ENCODE peak calls at places on chromosomes 2 and 18, in eight cellular contexts. M, S, H, U, I, J, B and O are unnamed samples.

GRCh38 chr2:56018202-56018601 is 94.6 kb upstream of the EFEMP1 start:
- DNase-seq in J (no peak), U (no peak), S (no peak), I (no peak), M (no peak), B (no peak), H (no peak), O (no peak)

GRCh38 chr2:124024491-124025348 is at the start of gene CNTNAP5:
- DNase-seq in M (no peak), B (peak; percentile 38), U (no peak), I (peak; percentile 46), J (peak; percentile 38), S (peak; percentile 40), H (peak; percentile 80), O (no peak)

GRCh38 chr2:28325567-28326468 is 66.8 kb upstream of the FOSL2 start:
- DNase-seq in S (no peak), I (no peak), U (no peak), H (no peak), M (peak; percentile 65), B (no peak), J (no peak), O (no peak)

GRCh38 chr2:48471048-48471474 is 58.9 kb upstream of the STON1 start:
- DNase-seq in B (no peak), J (peak; percentile 25), S (peak; percentile 26), M (peak; percentile 45), I (no peak), U (peak; percentile 22), H (no peak), O (no peak)

GRCh38 chr2:84904151-84904550 is 1.3 kb upstream of the TMSB10 start:
- DNase-seq in J (no peak), M (no peak), S (no peak), H (no peak), I (no peak), U (no peak), B (no peak), O (no peak)

GRCh38 chr2:8438996-8439395 is 242.9 kb upstream of the ID2 start:
- DNase-seq in J (peak; percentile 40), H (no peak), S (no peak), I (peak; percentile 48), M (no peak), U (no peak), B (no peak), O (no peak)

GRCh38 chr2:65869286-65869685 is 436.9 kb upstream of the SPRED2 start:
- DNase-seq in M (no peak), U (no peak), B (no peak), S (no peak), I (no peak), H (no peak), J (no peak), O (no peak)

GRCh38 chr2:118969025-118969733 is 27.2 kb downstream of the MARCO start:
- DNase-seq in M (no peak), B (no peak), U (no peak), J (no peak), H (no peak), I (no peak), S (no peak), O (no peak)

GRCh38 chr2:79437416-79438281 is 75.2 kb upstream of the CTNNA2 start:
- DNase-seq in J (no peak), H (no peak), U (no peak), I (no peak), S (no peak), B (no peak), M (no peak), O (no peak)

GRCh38 chr2:157627594-157628281 is 926 bp downstream of the ACVR1C start:
- DNase-seq in M (no peak), J (no peak), H (no peak), S (no peak), I (peak; percentile 49), B (no peak), U (peak; percentile 51), O (peak; percentile 13)

GRCh38 chr2:215435809-215436704 is at the start of gene FN1:
- DNase-seq in I (peak; percentile 77), M (peak; percentile 10), H (peak; percentile 92), U (peak; percentile 84), S (peak; percentile 82), J (peak; percentile 93), B (peak; percentile 97), O (peak; percentile 33)

GRCh38 chr2:95022309-95023221 is 2.9 kb upstream of the MAL start:
- DNase-seq in H (peak; percentile 87), M (peak; percentile 34), U (peak; percentile 70), I (peak; percentile 79), J (peak; percentile 32), B (peak; percentile 65), S (peak; percentile 72), O (peak; percentile 64)
- H3K27me3 ChIP-seq in H (peaks cover 61% of the 10 kb centered on the region), M (no peaks in the 10 kb centered on the region), U (peaks cover 4% of the 10 kb centered on the region), I (no peaks in the 10 kb centered on the region), J (peaks cover 61% of the 10 kb centered on the region), B (no peaks in the 10 kb centered on the region), S (peaks cover 23% of the 10 kb centered on the region), O (no peaks in the 10 kb centered on the region)

GRCh38 chr2:235661952-235662351 is 168.1 kb downstream of the AGAP1 start:
- DNase-seq in S (no peak), J (no peak), B (no peak), U (no peak), H (no peak), I (no peak), M (no peak), O (no peak)

GRCh38 chr2:235665656-235666239 is 171.9 kb downstream of the AGAP1 start:
- DNase-seq in U (no peak), S (no peak), M (no peak), B (no peak), H (no peak), I (no peak), J (no peak), O (no peak)

GRCh38 chr2:235666240-235666781 is 172.5 kb downstream of the AGAP1 start:
- DNase-seq in B (no peak), S (no peak), J (peak; percentile 55), H (no peak), M (peak; percentile 86), U (peak; percentile 62), I (no peak), O (no peak)

GRCh38 chr2:235661538-235661937 is 167.7 kb downstream of the AGAP1 start:
- DNase-seq in I (no peak), B (no peak), J (no peak), M (no peak), U (no peak), H (no peak), S (no peak), O (no peak)

GRCh38 chr2:235663877-235664276 is 170.0 kb downstream of the AGAP1 start:
- DNase-seq in I (no peak), B (no peak), S (no peak), J (no peak), M (no peak), U (no peak), H (no peak), O (no peak)
- H3K4me1 ChIP-seq in I (peaks cover 20% of the 10 kb centered on the region), B (no peaks in the 10 kb centered on the region), S (peaks cover 10% of the 10 kb centered on the region), J (peaks cover 34% of the 10 kb centered on the region), M (peaks cover 12% of the 10 kb centered on the region), U (no peaks in the 10 kb centered on the region), H (peaks cover 10% of the 10 kb centered on the region), O (no peaks in the 10 kb centered on the region)

GRCh38 chr18:55268146-55268545 is 308.9 kb upstream of the CCDC68 start:
- DNase-seq in B (no peak), M (no peak), H (no peak), J (no peak), U (peak; percentile 93), S (no peak), I (no peak), O (no peak)

GRCh38 chr18:55265130-55265675 is 305.9 kb upstream of the CCDC68 start:
- DNase-seq in S (no peak), I (no peak), M (no peak), J (no peak), H (no peak), B (no peak), U (no peak), O (no peak)

GRCh38 chr18:55264108-55264507 is 304.8 kb upstream of the CCDC68 start:
- DNase-seq in B (no peak), J (no peak), I (no peak), U (peak; percentile 82), S (no peak), H (no peak), M (no peak), O (no peak)

GRCh38 chr18:55266981-55267380 is 307.7 kb upstream of the CCDC68 start:
- DNase-seq in I (no peak), J (no peak), H (no peak), S (no peak), U (no peak), B (no peak), M (no peak), O (no peak)

DNA sequence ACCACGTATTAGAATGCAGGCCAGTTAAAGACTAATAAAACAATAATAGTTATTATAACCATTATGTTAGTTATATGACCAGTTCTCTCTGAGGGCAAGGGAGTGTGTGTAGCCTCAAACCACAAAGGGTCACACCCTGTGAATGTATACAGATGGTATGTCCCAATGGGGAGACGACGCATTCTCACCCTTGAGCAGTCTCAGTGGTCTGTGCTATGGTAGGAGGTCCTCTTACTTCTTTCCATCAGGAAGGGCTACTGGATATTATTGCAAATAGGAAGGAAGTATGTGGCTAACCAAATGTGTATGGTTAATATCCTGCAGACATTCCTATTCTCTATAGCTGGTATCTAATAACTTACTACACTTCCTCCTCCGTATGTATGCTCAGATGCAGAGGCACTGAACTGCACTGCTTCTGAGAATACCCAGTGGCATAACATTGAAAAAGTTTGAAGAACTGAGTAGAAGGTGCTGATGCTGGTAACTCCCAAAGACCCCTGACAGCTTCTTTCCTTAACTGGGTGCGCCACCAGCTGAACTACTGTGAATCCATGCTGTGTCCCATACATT is 306.7 kb upstream of the CCDC68 start:
- DNase-seq in S (no peak), B (no peak), M (no peak), H (no peak), I (no peak), U (no peak), J (no peak), O (no peak)
- H3K4me3 ChIP-seq in S (no peak overlapping the region), B (no peak overlapping the region), M (no peak overlapping the region), H (no peak overlapping the region), I (no peak overlapping the region), U (no peak overlapping the region), J (no peak overlapping the region), O (no peak overlapping the region)

GRCh38 chr2:174336403-174337336 is 1.9 kb downstream of the SP9 start:
- DNase-seq in I (no peak), S (peak; percentile 79), U (peak; percentile 90), H (peak; percentile 86), J (no peak), M (peak; percentile 48), B (peak; percentile 51), O (no peak)

GRCh38 chr2:174337337-174338154 is 2.8 kb downstream of the SP9 start:
- DNase-seq in H (no peak), J (no peak), U (peak; percentile 43), I (no peak), B (peak; percentile 47), S (peak; percentile 66), M (no peak), O (no peak)

GRCh38 chr2:174339571-174339966 is 4.8 kb downstream of the SP9 start:
- DNase-seq in B (no peak), J (no peak), H (no peak), M (no peak), I (no peak), U (no peak), S (no peak), O (no peak)

GRCh38 chr2:174338626-174339570 is 4.1 kb downstream of the SP9 start:
- DNase-seq in B (no peak), H (no peak), J (no peak), M (no peak), U (no peak), I (no peak), S (no peak), O (no peak)

DNA sequence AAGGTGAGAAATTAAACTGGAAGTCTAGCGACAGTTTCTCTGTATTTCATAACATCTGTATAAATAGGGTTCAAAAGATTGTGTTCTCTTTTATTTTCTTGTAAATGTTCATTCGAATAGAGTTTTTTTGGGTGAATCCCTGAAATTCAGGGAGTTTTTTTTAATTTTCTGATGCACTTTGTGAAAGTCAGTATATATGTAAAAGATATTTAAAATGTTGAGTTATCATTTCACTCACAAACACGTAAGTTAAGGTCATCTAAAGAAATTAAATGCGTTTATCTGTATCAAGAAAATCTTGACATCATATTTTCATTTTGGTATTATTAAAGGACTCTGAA is 3.4 kb downstream of the SP9 start:
- DNase-seq in U (no peak), I (no peak), H (no peak), S (no peak), M (no peak), B (no peak), J (no peak), O (no peak)
- H3K27me3 ChIP-seq in U (peaks cover 68% of the 10 kb centered on the region), I (peaks cover 75% of the 10 kb centered on the region), H (peaks cover 100% of the 10 kb centered on the region), S (peaks cover 18% of the 10 kb centered on the region), M (no peaks in the 10 kb centered on the region), B (no peaks in the 10 kb centered on the region), J (peaks cover 96% of the 10 kb centered on the region), O (peaks cover 95% of the 10 kb centered on the region)